ENCODE peak calls at places on chromosomes 6 and 20, in seven cellular contexts. C is cardiac muscle cell; I is activated CD8-positive, alpha-beta memory T cell treated with anti-CD3 and anti-CD28 coated beads for 4 hours; V is psoas muscle; E is activated CD4-positive, alpha-beta T cell treated with anti-CD3 and anti-CD28 coated beads for 24 hours; F is kidney tubule cell; G is COLO829. J is an unnamed sample.
A peak's percentile ranks its signal among the peaks of the same experiment; 100 is the strongest.

GRCh38 chr20:14553774-14554524 is 216.5 kb upstream of the FLRT3 start:
- DNase-seq in C (no peak), I (no peak), V (peak; percentile 11), E (no peak), F (no peak), G (no peak), J (no peak)

GRCh38 chr6:35718911-35719381 is 17.9 kb upstream of the ARMC12 start:
- DNase-seq in C (no peak), I (no peak), V (no peak), E (no peak), F (no peak), G (no peak), J (no peak)

GRCh38 chr6:44415424-44415823 is 27.9 kb downstream of the CDC5L start:
- DNase-seq in C (no peak), I (no peak), V (no peak), E (no peak), F (no peak), G (no peak), J (no peak)

GRCh38 chr20:53387983-53388675 is 205.5 kb downstream of the ZNF217 start:
- DNase-seq in C (no peak), I (peak; percentile 6), V (no peak), E (no peak), F (no peak), G (no peak), J (no peak)

GRCh38 chr6:165181951-165182414 is 127.4 kb downstream of the C6orf118 start:
- DNase-seq in C (no peak), I (no peak), V (no peak), E (no peak), F (peak; percentile 95), G (peak; percentile 77), J (peak; percentile 97)

GRCh38 chr6:82118150-82118562 is 129.4 kb downstream of the IBTK start:
- DNase-seq in C (no peak), I (no peak), V (no peak), E (no peak), F (no peak), G (no peak), J (peak; percentile 11)

GRCh38 chr6:36829919-36830544 is 9.2 kb downstream of the CPNE5 start:
- DNase-seq in C (no peak), I (no peak), V (peak; percentile 68), E (no peak), F (no peak), G (no peak), J (no peak)

GRCh38 chr6:127902933-127903332 is 2.1 kb upstream of the THEMIS start:
- DNase-seq in C (no peak), I (no peak), V (no peak), E (no peak), F (no peak), G (no peak), J (no peak)

GRCh38 chr6:16619777-16620176 is 141.5 kb downstream of the ATXN1 start:
- DNase-seq in C (no peak), I (no peak), V (no peak), E (no peak), F (no peak), G (no peak), J (no peak)

GRCh38 chr20:17568972-17569471 is 853 bp upstream of the DSTN start:
- DNase-seq in C (peak; percentile 92), I (no peak), V (peak; percentile 77), E (no peak), F (peak; percentile 98), G (peak; percentile 93), J (peak; percentile 97)

GRCh38 chr6:90538651-90539050 is 48.2 kb downstream of the MAP3K7 start:
- DNase-seq in C (peak; percentile 23), I (no peak), V (no peak), E (no peak), F (no peak), G (no peak), J (no peak)

GRCh38 chr20:37297066-37297736 is 7.7 kb downstream of the MANBAL start:
- DNase-seq in C (no peak), I (no peak), V (no peak), E (no peak), F (peak; percentile 20), G (no peak), J (no peak)

GRCh38 chr6:34509782-34510181 is 43.9 kb downstream of the PACSIN1 start:
- DNase-seq in C (no peak), I (no peak), V (no peak), E (no peak), F (no peak), G (no peak), J (no peak)

GRCh38 chr20:48684501-48685041 is 143.2 kb downstream of the PREX1 start:
- DNase-seq in C (no peak), I (no peak), V (no peak), E (no peak), F (no peak), G (peak; percentile 63), J (peak; percentile 25)

J was measured in renal cortical epithelial cell.